ENCODE peak calls at places on chromosomes 12 and 14, in eight cellular contexts. M is AG10803, W is lower leg skin, U is MM.1S, K is WTC11, C is neural progenitor cell, G is mesothelial cell of epicardium, O is foreskin keratinocyte. A is an unnamed sample.
A peak's percentile ranks its signal among the peaks of the same experiment; 100 is the strongest.

GRCh38 chr14:20327005-20327869 is 5.8 kb downstream of the CCNB1IP1 start:
- DNase-seq in M (peak; percentile 68), W (no peak), U (peak; percentile 33), K (no peak), C (peak; percentile 65), G (no peak), O (peak; percentile 53), A (no peak)

GRCh38 chr14:105139831-105140239 is 28.7 kb downstream of the JAG2 start:
- DNase-seq in M (no peak), W (no peak), U (no peak), K (no peak), C (no peak), G (no peak), O (peak; percentile 11), A (no peak)

GRCh38 chr12:24378548-24379011 is 429.1 kb upstream of the SOX5 start:
- DNase-seq in M (no peak), W (no peak), U (no peak), K (no peak), C (peak; percentile 44), G (no peak), O (no peak), A (no peak)

GRCh38 chr12:104686196-104686595 is 229.4 kb downstream of the CHST11 start:
- DNase-seq in M (no peak), W (no peak), U (no peak), K (no peak), C (no peak), G (no peak), O (peak; percentile 48), A (no peak)

GRCh38 chr14:79971330-79971729 is 240.0 kb downstream of the DIO2 start:
- DNase-seq in M (peak; percentile 11), W (peak; percentile 47), U (no peak), K (no peak), C (no peak), G (no peak), O (peak; percentile 39), A (no peak)

GRCh38 chr14:74290415-74290814 is 12.3 kb downstream of the ABCD4 start:
- DNase-seq in M (no peak), W (no peak), U (peak; percentile 9), K (peak; percentile 33), C (peak; percentile 55), G (no peak), O (no peak), A (no peak)

GRCh38 chr12:95605875-95606274 is 54.6 kb upstream of the USP44 start:
- DNase-seq in M (no peak), W (no peak), U (no peak), K (no peak), C (no peak), G (no peak), O (no peak), A (no peak)

GRCh38 chr12:57216014-57216891 is at the start of gene NXPH4:
- DNase-seq in M (no peak), W (no peak), U (peak; percentile 34), K (peak; percentile 86), C (peak; percentile 70), G (no peak), O (no peak), A (no peak)

GRCh38 chr14:66563731-66564130 is 55.8 kb downstream of the GPHN start:
- DNase-seq in M (no peak), W (no peak), U (no peak), K (no peak), C (no peak), G (no peak), O (no peak), A (no peak)

GRCh38 chr14:97841762-97842161 is 1044.6 kb downstream of the VRK1 start:
- DNase-seq in M (no peak), W (no peak), U (no peak), K (no peak), C (no peak), G (no peak), O (no peak), A (no peak)

GRCh38 chr14:57297852-57298251 is 29.1 kb downstream of the AP5M1 start:
- DNase-seq in M (no peak), W (no peak), U (no peak), K (no peak), C (no peak), G (no peak), O (no peak), A (no peak)

GRCh38 chr14:57291692-57292647 is 23.2 kb downstream of the AP5M1 start:
- DNase-seq in M (no peak), W (no peak), U (no peak), K (no peak), C (peak; percentile 79), G (no peak), O (no peak), A (no peak)

GRCh38 chr14:57295261-57295660 is 26.5 kb downstream of the AP5M1 start:
- DNase-seq in M (no peak), W (no peak), U (no peak), K (no peak), C (no peak), G (no peak), O (no peak), A (no peak)

GRCh38 chr14:57290753-57291152 is 22.0 kb downstream of the AP5M1 start:
- DNase-seq in M (no peak), W (no peak), U (no peak), K (no peak), C (peak; percentile 86), G (no peak), O (no peak), A (no peak)

DNA sequence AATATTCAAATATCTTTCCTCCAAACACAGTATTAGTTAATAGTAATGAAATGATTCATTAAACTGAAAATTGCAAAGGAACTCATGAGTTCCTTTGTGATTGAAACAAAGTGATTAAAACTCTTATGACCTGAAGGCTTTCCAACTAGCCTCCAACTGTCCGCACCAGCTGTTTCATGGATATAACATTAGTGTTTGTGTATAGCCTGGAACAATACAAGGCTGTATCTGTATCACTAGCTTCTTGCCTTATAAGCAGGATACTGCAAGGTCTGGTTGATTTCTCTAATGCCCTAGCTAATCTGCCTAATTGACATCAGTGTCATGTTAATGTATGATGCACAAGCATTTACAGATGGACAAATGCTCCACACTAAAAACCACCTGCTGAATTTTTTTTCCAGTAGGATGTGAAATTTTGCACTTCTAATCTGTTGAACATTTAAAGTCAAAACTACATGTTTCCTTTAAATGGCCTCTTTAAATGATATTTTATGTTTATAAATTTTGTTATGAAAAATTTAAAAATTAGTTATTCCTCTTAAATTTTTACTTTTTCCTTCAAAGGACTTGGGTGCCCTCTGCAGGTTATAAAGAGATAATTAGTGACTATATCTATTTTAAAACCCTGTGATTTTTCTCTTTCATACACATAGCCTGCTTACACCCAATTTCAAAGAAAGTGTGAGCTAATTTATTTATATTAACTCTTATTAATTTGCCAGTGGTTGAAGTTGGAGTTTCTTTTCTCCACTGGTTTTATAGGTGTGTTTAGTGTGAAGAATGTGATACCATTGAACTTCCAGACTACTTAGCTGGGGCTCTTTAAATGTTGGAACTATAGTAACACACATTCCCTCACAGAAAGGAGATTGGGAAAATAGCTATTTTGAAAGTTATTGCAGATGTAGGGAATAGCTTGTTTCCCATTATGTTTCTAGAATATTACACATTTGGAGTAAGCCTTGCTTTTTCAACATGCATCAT is 25.4 kb downstream of the AP5M1 start:
- DNase-seq in M (peak; percentile 34), W (no peak), U (no peak), K (no peak), C (peak; percentile 22), G (no peak), O (no peak), A (no peak)
- TF ChIP-seq CTCF in M (peak; percentile 44), W (no peak), U (no peak), K (no peak), C (peak; percentile 52), G (peak; percentile 34), O (peak; percentile 61), A (no peak)

GRCh38 chr14:30751646-30752416 is 122.5 kb upstream of the COCH start:
- DNase-seq in M (no peak), W (no peak), U (no peak), K (peak; percentile 29), C (no peak), G (no peak), O (no peak), A (no peak)
- TF ChIP-seq CTCF in M (no peak), W (no peak), U (no peak), K (no peak), C (no peak), G (no peak), O (no peak), A (no peak)

GRCh38 chr14:24392327-24393098 is 6.3 kb upstream of the NYNRIN start:
- DNase-seq in M (peak; percentile 42), W (no peak), U (no peak), K (no peak), C (no peak), G (no peak), O (peak; percentile 84), A (no peak)

GRCh38 chr14:24395609-24396580 is 2.9 kb upstream of the NYNRIN start:
- DNase-seq in M (no peak), W (peak; percentile 55), U (no peak), K (no peak), C (no peak), G (no peak), O (peak; percentile 87), A (no peak)

GRCh38 chr14:24397639-24398297 is 1.0 kb upstream of the NYNRIN start:
- DNase-seq in M (no peak), W (no peak), U (no peak), K (no peak), C (peak; percentile 7), G (no peak), O (no peak), A (no peak)

GRCh38 chr14:24390696-24391468 is 7.9 kb upstream of the NYNRIN start:
- DNase-seq in M (no peak), W (no peak), U (no peak), K (no peak), C (no peak), G (no peak), O (no peak), A (no peak)

DNA sequence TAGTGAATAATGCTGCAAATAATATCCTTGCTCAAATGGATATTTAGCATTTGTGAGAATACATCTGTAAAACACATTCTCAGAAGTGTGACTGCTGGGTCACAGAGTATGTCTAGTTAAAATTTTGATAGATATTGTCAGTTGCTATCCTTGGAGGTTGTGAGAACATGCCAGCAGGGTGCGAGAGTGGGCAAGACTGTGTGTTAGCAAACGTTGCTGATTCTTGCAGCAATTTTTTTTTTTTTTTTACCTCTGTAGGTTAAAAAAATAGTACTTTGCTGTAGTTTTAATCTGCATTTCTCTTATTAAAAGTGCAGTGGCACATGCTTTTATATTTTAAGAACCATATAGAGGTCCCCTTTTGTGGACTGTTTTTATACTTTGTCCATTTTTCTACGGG is 4.5 kb upstream of the NYNRIN start:
- DNase-seq in M (no peak), W (no peak), U (no peak), K (no peak), C (no peak), G (no peak), O (no peak), A (no peak)
- TF ChIP-seq CTCF in M (no peak), W (no peak), U (no peak), K (no peak), C (no peak), G (no peak), O (peak; percentile 48), A (no peak)

DNA sequence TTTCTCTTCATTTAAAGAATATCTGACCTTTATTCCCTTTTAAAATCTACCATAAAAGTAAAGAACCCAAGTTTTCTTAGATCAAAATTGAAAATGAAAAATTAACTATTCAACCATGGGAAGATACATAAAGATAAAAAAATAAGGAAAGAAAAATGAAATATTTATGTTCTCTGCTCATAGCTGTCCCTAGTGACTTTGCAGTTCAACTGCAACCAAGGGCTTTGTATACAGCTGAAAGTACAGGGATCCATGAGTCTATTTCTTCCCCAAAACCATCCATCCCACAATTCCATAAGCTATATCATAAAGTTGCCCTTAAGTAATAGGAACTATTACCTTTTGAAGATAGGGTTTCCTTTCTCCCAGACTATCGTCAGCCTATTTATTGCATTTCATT is 113.1 kb downstream of the ITPR2 start:
- DNase-seq in M (no peak), W (no peak), U (no peak), K (no peak), C (no peak), G (no peak), O (no peak), A (no peak)
- TF ChIP-seq CTCF in M (peak; percentile 30), W (no peak), U (no peak), K (no peak), C (peak; percentile 24), G (peak; percentile 22), O (peak; percentile 31), A (no peak)